ENCODE peak calls at places on chromosomes 11 and 22, in eight cellular contexts. G, I, F, O, P, K, W and T are unnamed samples.

GRCh38 chr22:17537155-17537554 is 26.1 kb upstream of the SLC25A18 start:
- DNase-seq in O (no peak), G (no peak), K (no peak), P (no peak), W (no peak), I (no peak), F (no peak), T (no peak)

GRCh38 chr11:96090711-96091110 is 166.8 kb upstream of the MTMR2 start:
- DNase-seq in O (no peak), K (no peak), F (no peak), W (no peak), I (no peak), G (no peak), P (no peak), T (no peak)

GRCh38 chr11:132231656-132232173 is 861.3 kb downstream of the NTM start:
- DNase-seq in I (no peak), O (no peak), G (no peak), K (no peak), F (no peak), W (no peak), P (no peak), T (no peak)

GRCh38 chr11:129249351-129249750 is 57.2 kb upstream of the ARHGAP32 start:
- DNase-seq in F (no peak), P (no peak), I (no peak), K (no peak), O (no peak), G (no peak), W (no peak), T (no peak)

GRCh38 chr11:64235427-64236161 is 1.2 kb downstream of the VEGFB start:
- DNase-seq in G (no peak), K (no peak), O (no peak), W (no peak), P (no peak), I (no peak), F (no peak), T (no peak)

GRCh38 chr11:70174846-70175764 is 28.0 kb upstream of the FADD start:
- DNase-seq in F (no peak), W (no peak), I (no peak), G (no peak), O (no peak), P (no peak), K (no peak), T (no peak)

GRCh38 chr11:12242071-12242672 is 131.8 kb downstream of the MICAL2 start:
- DNase-seq in K (peak; percentile 25), I (no peak), O (no peak), F (no peak), P (no peak), G (no peak), W (no peak), T (no peak)

GRCh38 chr11:90656171-90656570 is 433.3 kb upstream of the CHORDC1 start:
- DNase-seq in F (no peak), P (no peak), O (no peak), W (no peak), I (no peak), K (no peak), G (no peak), T (no peak)

GRCh38 chr22:38631724-38632123 is 24.5 kb downstream of the FAM227A start:
- DNase-seq in O (no peak), P (no peak), K (no peak), F (no peak), G (no peak), W (no peak), I (no peak), T (no peak)

GRCh38 chr22:44102856-44103255 is 77.9 kb upstream of the PARVG start:
- DNase-seq in P (no peak), W (no peak), K (no peak), F (no peak), G (no peak), O (no peak), I (no peak), T (no peak)

GRCh38 chr11:18105086-18105801 is 638 bp downstream of the SAAL1 start:
- DNase-seq in P (no peak), K (no peak), O (no peak), G (no peak), F (no peak), W (no peak), I (no peak), T (no peak)

GRCh38 chr22:36131907-36132306 is 28.6 kb downstream of the APOL3 start:
- DNase-seq in P (no peak), W (no peak), F (no peak), I (no peak), O (no peak), K (no peak), G (no peak), T (no peak)

GRCh38 chr11:2267871-2268825 is 2.2 kb downstream of the ASCL2 start:
- DNase-seq in F (peak; percentile 26), K (no peak), P (no peak), I (no peak), W (no peak), G (no peak), O (no peak), T (peak; percentile 63)

GRCh38 chr11:2122222-2122906 is 16.8 kb downstream of the IGF2 start:
- DNase-seq in P (no peak), K (no peak), F (no peak), W (no peak), O (no peak), G (no peak), I (no peak), T (no peak)

GRCh38 chr22:22479999-22480532 is 28.5 kb downstream of the ZNF280B start:
- DNase-seq in O (no peak), W (no peak), I (no peak), G (no peak), P (no peak), F (no peak), K (no peak), T (no peak)

GRCh38 chr11:88246680-88247079 is 71.4 kb upstream of the RAB38 start:
- DNase-seq in P (no peak), O (no peak), W (no peak), K (no peak), G (no peak), F (no peak), I (no peak), T (peak; percentile 35)

GRCh38 chr11:63015521-63016215 is at the start of gene SLC22A8:
- DNase-seq in F (no peak), W (no peak), G (no peak), I (no peak), K (no peak), O (no peak), P (no peak), T (no peak)

GRCh38 chr11:47270331-47271271 is 668 bp downstream of the MADD start:
- DNase-seq in I (no peak), F (no peak), O (peak; percentile 30), P (peak; percentile 24), K (peak; percentile 38), G (no peak), W (peak; percentile 32), T (no peak)

GRCh38 chr11:33706546-33706945 is 5.9 kb upstream of the C11orf91 start:
- DNase-seq in F (no peak), G (no peak), P (no peak), K (no peak), W (no peak), I (no peak), O (no peak), T (no peak)

GRCh38 chr22:47038206-47038835 is 275.9 kb downstream of the TBC1D22A start:
- DNase-seq in F (no peak), K (no peak), O (no peak), G (peak; percentile 4), I (no peak), P (no peak), W (no peak), T (no peak)